ENCODE peak calls at places on chromosomes 1 and 21, in nine cellular contexts. M, K, G, J, Q, N, U, I and S are unnamed samples.

GRCh38 chr1:153345187-153346066 is 3.2 kb downstream of the PGLYRP4 start:
- DNase-seq in M (no peak), J (no peak), K (no peak), N (no peak), U (no peak), I (no peak), G (peak), Q (peak), S (no peak)

GRCh38 chr1:112704511-112704907 is 2.4 kb downstream of the RHOC start:
- DNase-seq in G (no peak), M (no peak), N (no peak), Q (no peak), I (no peak), K (no peak), J (no peak), U (no peak), S (no peak)

GRCh38 chr1:110860174-110860573 is 12.8 kb upstream of the CD53 start:
- DNase-seq in N (no peak), G (no peak), I (no peak), U (no peak), J (no peak), K (no peak), M (no peak), Q (no peak), S (no peak)

GRCh38 chr21:41895643-41896493 is 16.7 kb upstream of the PRDM15 start:
- DNase-seq in Q (no peak), M (no peak), U (peak), K (no peak), I (no peak), J (no peak), G (no peak), N (no peak), S (no peak)

GRCh38 chr1:9292361-9293240 is at the start of gene SPSB1:
- DNase-seq in Q (peak), I (peak), G (peak), M (peak), N (peak), U (peak), J (peak), K (no peak), S (peak)

GRCh38 chr1:80929868-80930508 is 870.7 kb upstream of the ADGRL2 start:
- DNase-seq in J (no peak), U (no peak), I (no peak), M (no peak), N (no peak), Q (no peak), G (no peak), K (no peak), S (no peak)

GRCh38 chr1:176469450-176469985 is 6.5 kb downstream of the PAPPA2 start:
- DNase-seq in I (no peak), Q (peak), J (no peak), G (no peak), N (no peak), K (no peak), U (no peak), M (peak), S (no peak)

GRCh38 chr1:161139765-161140164 is 7.3 kb upstream of the DEDD start:
- DNase-seq in J (no peak), I (peak), K (peak), N (peak), U (peak), M (peak), Q (no peak), G (no peak), S (peak)

GRCh38 chr21:28325618-28326017 is 667.1 kb downstream of the LTN1 start:
- DNase-seq in U (no peak), Q (no peak), I (no peak), K (no peak), N (no peak), M (no peak), J (no peak), G (no peak), S (no peak)

GRCh38 chr1:225651872-225652725 is 824 bp downstream of the ENAH start:
- DNase-seq in M (peak), G (no peak), K (peak), Q (peak), U (no peak), N (peak), I (no peak), J (no peak), S (peak)

GRCh38 chr1:11703357-11704225 is 12.1 kb downstream of the DRAXIN start:
- DNase-seq in K (no peak), M (no peak), Q (no peak), I (peak), G (no peak), U (no peak), J (no peak), N (no peak), S (no peak)

GRCh38 chr1:76033800-76034475 is 40.6 kb upstream of the ST6GALNAC3 start:
- DNase-seq in U (no peak), G (no peak), I (no peak), K (no peak), N (no peak), Q (no peak), M (no peak), J (no peak), S (no peak)

GRCh38 chr1:245537992-245538391 is 383.2 kb downstream of the KIF26B start:
- DNase-seq in Q (no peak), N (no peak), J (peak), K (no peak), U (no peak), G (no peak), I (no peak), M (no peak), S (no peak)

GRCh38 chr1:201678264-201679101 is 139.6 kb downstream of the NAV1 start:
- DNase-seq in U (no peak), N (no peak), J (no peak), Q (no peak), M (no peak), K (no peak), I (no peak), G (no peak), S (no peak)

GRCh38 chr1:87463917-87464565 is 135.4 kb downstream of the LMO4 start:
- DNase-seq in M (no peak), J (no peak), G (no peak), I (no peak), K (no peak), Q (no peak), U (no peak), N (peak), S (no peak)

GRCh38 chr1:7430646-7431045 is 340.4 kb upstream of the VAMP3 start:
- DNase-seq in Q (no peak), U (no peak), K (no peak), G (no peak), I (no peak), N (no peak), J (peak), M (no peak), S (no peak)

GRCh38 chr1:245155186-245156040 is 628 bp downstream of the KIF26B start:
- DNase-seq in J (no peak), K (peak), N (peak), M (peak), Q (no peak), G (peak), I (no peak), U (no peak), S (peak)

GRCh38 chr1:205150651-205151428 is 29.1 kb upstream of the RBBP5 start:
- DNase-seq in Q (no peak), J (no peak), I (no peak), K (no peak), U (no peak), G (no peak), N (no peak), M (no peak), S (no peak)

GRCh38 chr1:111739984-111740765 is 980 bp upstream of the INKA2 start:
- DNase-seq in I (no peak), N (peak), U (no peak), K (peak), J (peak), Q (peak), M (peak), G (peak), S (peak)

GRCh38 chr1:98143403-98143802 is 222.6 kb upstream of the DPYD start:
- DNase-seq in J (no peak), U (no peak), I (no peak), N (no peak), M (no peak), G (no peak), Q (no peak), K (no peak), S (no peak)

GRCh38 chr1:243367314-243367713 is 111.5 kb downstream of the SDCCAG8 start:
- DNase-seq in Q (no peak), G (no peak), K (no peak), U (no peak), I (no peak), N (no peak), J (no peak), M (no peak), S (no peak)

GRCh38 chr1:177010246-177010825 is 154.2 kb downstream of the ASTN1 start:
- DNase-seq in G (no peak), K (no peak), I (no peak), U (no peak), J (no peak), M (no peak), N (no peak), Q (no peak), S (no peak)

GRCh38 chr1:204578867-204579664 is 62.9 kb downstream of the MDM4 start:
- DNase-seq in Q (no peak), N (no peak), G (no peak), M (peak), K (peak), I (peak), U (no peak), J (no peak), S (peak)

GRCh38 chr1:188062456-188062855 is 1233.7 kb downstream of the PLA2G4A start:
- DNase-seq in Q (no peak), J (no peak), K (no peak), G (no peak), M (no peak), I (no peak), N (no peak), U (no peak), S (no peak)

GRCh38 chr1:27603320-27603961 is 503 bp downstream of the AHDC1 start:
- DNase-seq in I (no peak), N (peak), K (no peak), J (no peak), Q (no peak), G (peak), M (no peak), U (no peak), S (no peak)

GRCh38 chr1:168728452-168729404 is at the start of gene DPT:
- DNase-seq in N (no peak), K (no peak), M (no peak), U (no peak), G (no peak), J (peak), I (no peak), Q (peak), S (no peak)

GRCh38 chr1:163870666-163871065 is 548.9 kb downstream of the NUF2 start:
- DNase-seq in K (no peak), Q (no peak), J (no peak), I (no peak), U (no peak), N (no peak), M (peak), G (no peak), S (no peak)

GRCh38 chr1:32886012-32886827 is at the start of gene HPCA:
- DNase-seq in Q (no peak), M (peak), I (peak), N (no peak), J (peak), G (peak), K (no peak), U (no peak), S (peak)

GRCh38 chr1:62962794-62963776 is 179.2 kb downstream of the ATG4C start:
- DNase-seq in M (peak), Q (peak), G (no peak), I (peak), K (peak), J (peak), N (no peak), U (no peak), S (peak)

GRCh38 chr21:20329636-20330035 is 668.6 kb upstream of the NCAM2 start:
- DNase-seq in M (no peak), N (no peak), U (no peak), G (no peak), I (peak), J (no peak), K (no peak), Q (no peak), S (no peak)

GRCh38 chr1:209880051-209880450 is 52.3 kb downstream of the UTP25 start:
- DNase-seq in K (no peak), M (no peak), Q (no peak), U (no peak), G (no peak), J (no peak), I (no peak), N (no peak), S (no peak)

GRCh38 chr1:9465640-9466039 is 73.6 kb upstream of the SLC25A33 start:
- DNase-seq in N (no peak), U (no peak), I (no peak), Q (no peak), M (no peak), K (no peak), J (no peak), G (no peak), S (no peak)

GRCh38 chr1:114081145-114082046 is 72.3 kb downstream of the SYT6 start:
- DNase-seq in Q (peak), M (no peak), I (no peak), K (no peak), N (no peak), J (no peak), U (no peak), G (no peak), S (peak)

GRCh38 chr21:39377444-39378050 is 28.7 kb upstream of the HMGN1 start:
- DNase-seq in Q (no peak), M (peak), J (no peak), U (no peak), G (no peak), K (no peak), N (no peak), I (no peak), S (no peak)

GRCh38 chr1:204292733-204293132 is 67.0 kb downstream of the PLEKHA6 start:
- DNase-seq in I (no peak), K (no peak), U (no peak), Q (no peak), G (no peak), M (no peak), J (no peak), N (no peak), S (no peak)